ENCODE peak calls at places on chromosomes 3 and 15, in nine cellular contexts. V is heart left ventricle, D is spleen, S is A549, Y is HepG2, A is IMR-90, M is body of pancreas, P is uterus, H is sigmoid colon. R is an unnamed sample.

GRCh38 chr3:30428251-30428650 is 178.2 kb upstream of the TGFBR2 start:
- DNase-seq in V (no peak), D (no peak), S (no peak), Y (no peak), A (peak), M (no peak), P (no peak), H (no peak), R (no peak)

GRCh38 chr15:28021281-28022039 is 77.7 kb downstream of the OCA2 start:
- DNase-seq in V (peak), D (no peak), S (peak), Y (peak), A (peak), M (peak), P (no peak), H (no peak), R (no peak)

GRCh38 chr3:36842275-36842674 is 77.9 kb upstream of the DCLK3 start:
- DNase-seq in V (no peak), D (no peak), S (no peak), Y (no peak), A (no peak), M (no peak), P (no peak), H (no peak), R (no peak)

GRCh38 chr15:47517737-47518136 is 199.6 kb upstream of the SEMA6D start:
- DNase-seq in V (no peak), D (no peak), S (no peak), Y (no peak), A (peak), M (no peak), P (peak), H (no peak), R (no peak)

GRCh38 chr15:57460208-57460816 is 84.0 kb downstream of the CGNL1 start:
- DNase-seq in V (no peak), D (no peak), S (no peak), Y (no peak), A (no peak), M (no peak), P (no peak), H (no peak), R (no peak)

GRCh38 chr15:26051771-26052685 is 188.9 kb upstream of the ATP10A start:
- DNase-seq in V (peak), D (no peak), S (no peak), Y (no peak), A (no peak), M (no peak), P (peak), H (peak), R (no peak)

GRCh38 chr15:101578443-101578894 is 73.7 kb downstream of the TM2D3 start:
- DNase-seq in V (peak), D (no peak), S (peak), Y (peak), A (no peak), M (peak), P (no peak), H (no peak), R (no peak)

GRCh38 chr15:24659622-24660021 is 16.0 kb upstream of the NPAP1 start:
- DNase-seq in V (no peak), D (no peak), S (no peak), Y (no peak), A (no peak), M (no peak), P (no peak), H (no peak), R (no peak)

GRCh38 chr3:129673897-129674797 is 67.7 kb upstream of the PLXND1 start:
- DNase-seq in V (no peak), D (no peak), S (no peak), Y (no peak), A (no peak), M (no peak), P (no peak), H (no peak), R (no peak)

GRCh38 chr15:22933641-22934061 is 46.5 kb downstream of the CYFIP1 start:
- DNase-seq in V (no peak), D (no peak), S (no peak), Y (no peak), A (peak), M (no peak), P (no peak), H (no peak), R (no peak)

GRCh38 chr3:52313188-52313773 is 2.8 kb upstream of the DNAH1 start:
- DNase-seq in V (no peak), D (no peak), S (no peak), Y (no peak), A (no peak), M (no peak), P (no peak), H (no peak), R (no peak)
- TF ChIP-seq POLR2A in V (no peak), D (no peak), S (no peak), Y (no peak), A (no peak), M (no peak), P (no peak), H (no peak), R (no peak)

GRCh38 chr15:73928971-73929627 is 2.8 kb downstream of the LOXL1 start:
- DNase-seq in V (peak), D (peak), S (no peak), Y (no peak), A (no peak), M (no peak), P (no peak), H (no peak), R (no peak)

GRCh38 chr15:73927003-73927475 is 777 bp downstream of the LOXL1 start:
- DNase-seq in V (peak), D (peak), S (no peak), Y (no peak), A (no peak), M (peak), P (peak), H (peak), R (no peak)

GRCh38 chr15:73926191-73927002 is at the start of gene LOXL1:
- DNase-seq in V (peak), D (peak), S (no peak), Y (peak), A (peak), M (peak), P (peak), H (peak), R (peak)

GRCh38 chr15:73927476-73928240 is 1.4 kb downstream of the LOXL1 start:
- DNase-seq in V (peak), D (peak), S (peak), Y (no peak), A (peak), M (peak), P (peak), H (no peak), R (no peak)

DNA sequence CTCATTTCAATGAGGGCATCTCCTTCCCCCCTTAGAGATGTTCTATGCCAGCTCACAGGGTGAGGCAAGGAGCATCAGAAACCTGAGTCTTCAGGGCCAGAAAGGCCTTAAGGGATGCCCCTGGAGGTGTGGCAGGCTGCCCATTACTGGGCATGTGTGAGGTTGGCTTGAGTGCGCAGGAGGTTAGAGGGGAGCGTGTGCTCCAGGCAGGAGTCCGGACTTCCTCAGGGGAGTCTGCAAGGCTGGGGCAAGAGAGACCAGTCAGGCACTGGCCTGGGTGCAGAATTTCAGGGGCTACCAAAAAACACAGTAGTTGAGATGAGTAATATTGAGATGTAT is 1.9 kb downstream of the LOXL1 start:
- DNase-seq in V (peak), D (peak), S (no peak), Y (no peak), A (no peak), M (no peak), P (no peak), H (no peak), R (no peak)
- H3K27ac ChIP-seq in V (peak), D (peak), S (peak), Y (no peak), A (peak), M (peak), P (peak), H (peak), R (no peak)

DNA sequence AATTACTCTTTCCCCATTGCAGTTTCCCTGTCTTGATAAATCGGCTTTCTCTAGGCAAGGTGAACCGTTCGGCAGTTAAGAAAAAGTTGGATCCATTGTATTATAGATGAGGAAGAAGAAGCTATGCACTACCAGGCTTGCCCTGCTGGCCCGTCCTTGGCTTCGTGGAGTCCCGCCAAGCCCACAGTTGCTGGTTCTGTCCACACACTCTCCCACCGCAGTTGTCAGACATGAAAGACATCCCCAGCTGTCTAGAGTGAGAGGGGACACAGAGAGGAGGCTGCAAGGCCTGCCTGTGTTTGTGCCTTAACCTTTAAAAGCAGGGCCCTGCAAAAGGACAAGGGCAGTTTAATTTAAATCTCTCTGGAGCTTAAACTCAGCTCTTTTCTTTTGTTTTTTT is 47.2 kb upstream of the PLCL2 start:
- DNase-seq in V (peak), D (no peak), S (no peak), Y (no peak), A (no peak), M (peak), P (no peak), H (no peak), R (peak)
- TF ChIP-seq POLR2A in V (no peak), D (no peak), S (no peak), Y (no peak), A (no peak), M (no peak), P (no peak), H (no peak), R (no peak)

DNA sequence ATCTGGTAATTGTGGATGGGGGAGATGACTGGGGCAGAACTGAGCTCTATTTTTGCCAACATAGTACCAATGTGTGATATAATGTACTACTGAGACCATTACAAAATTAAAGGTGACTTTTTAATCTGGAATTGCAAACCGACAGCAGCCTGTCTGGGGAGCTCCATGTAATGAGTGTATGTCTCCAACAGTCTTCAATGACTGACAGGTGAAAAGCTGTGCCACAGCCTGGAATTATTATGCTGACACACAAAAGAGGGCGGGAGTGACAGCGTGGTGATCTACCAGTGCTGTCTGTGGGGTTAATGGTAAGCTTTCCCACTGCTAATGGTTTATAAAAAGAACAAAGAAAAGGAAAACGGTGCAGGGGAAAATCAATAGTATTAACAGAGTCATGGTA is 143.4 kb downstream of the CLSTN2 start:
- DNase-seq in V (no peak), D (no peak), S (no peak), Y (no peak), A (no peak), M (no peak), P (no peak), H (no peak), R (no peak)
- H3K27ac ChIP-seq in V (no peak), D (no peak), S (no peak), Y (no peak), A (no peak), M (no peak), P (no peak), H (no peak), R (no peak)

GRCh38 chr3:184362668-184363540 is 1.4 kb downstream of the POLR2H start:
- DNase-seq in V (peak), D (peak), S (peak), Y (peak), A (peak), M (peak), P (peak), H (peak), R (peak)
- TF ChIP-seq POLR2A in V (no peak), D (no peak), S (peak), Y (peak), A (peak), M (peak), P (peak), H (peak), R (peak)

DNA sequence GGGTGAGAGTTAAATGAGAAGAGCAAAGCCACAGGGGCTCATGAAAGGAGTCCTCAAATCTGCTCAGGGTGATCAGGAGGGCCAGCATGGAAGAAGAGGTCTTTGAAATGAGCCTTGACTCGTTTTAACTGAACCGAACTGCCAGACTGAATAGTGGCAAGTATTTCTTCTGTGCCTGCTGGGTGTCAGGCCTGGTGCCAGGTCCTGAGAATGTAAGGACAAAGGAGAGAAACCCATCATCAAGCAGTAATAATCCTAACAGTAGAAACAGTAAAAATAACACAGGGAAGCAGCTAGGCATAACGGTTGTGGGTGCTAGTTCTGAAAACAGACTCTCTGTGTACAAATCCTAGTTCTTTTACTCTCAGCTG is 40.4 kb upstream of the SMAD3 start:
- DNase-seq in V (no peak), D (no peak), S (no peak), Y (no peak), A (no peak), M (no peak), P (no peak), H (peak), R (no peak)
- H3K27ac ChIP-seq in V (peak), D (peak), S (peak), Y (peak), A (peak), M (peak), P (peak), H (peak), R (peak)